ENCODE peak calls at places on chromosome 7, in six cellular contexts. N is SK-N-SH, J is H1, S is HepG2, L is GM12878, V is K562. H is an unnamed sample.

GRCh38 chr7:104207348-104207730 is 474 bp downstream of the ORC5 start:
- DNase-seq in S (peak), J (no peak), L (no peak), N (peak), V (peak), H (peak)

GRCh38 chr7:135238112-135238744 is 4.6 kb downstream of the STRA8 start:
- DNase-seq in L (no peak), J (peak), N (peak), S (no peak), V (peak), H (no peak)

GRCh38 chr7:12194426-12194825 is 16.7 kb upstream of the TMEM106B start:
- DNase-seq in J (no peak), N (no peak), L (no peak), V (no peak), S (no peak), H (no peak)

GRCh38 chr7:82319674-82320118 is 123.9 kb downstream of the CACNA2D1 start:
- DNase-seq in J (no peak), L (no peak), S (no peak), V (no peak), N (peak), H (no peak)

GRCh38 chr7:147824671-147825070 is 765.9 kb upstream of the C7orf33 start:
- DNase-seq in L (no peak), J (no peak), S (no peak), N (no peak), V (no peak), H (no peak)

GRCh38 chr7:108455833-108456677 is at the start of gene NRCAM:
- DNase-seq in S (no peak), L (no peak), N (peak), V (peak), J (peak), H (peak)

GRCh38 chr7:51467384-51468017 is 150.9 kb upstream of the COBL start:
- DNase-seq in J (no peak), S (no peak), N (no peak), V (no peak), L (no peak), H (no peak)

GRCh38 chr7:1754345-1754908 is 84.3 kb downstream of the ELFN1 start:
- DNase-seq in V (no peak), N (no peak), L (no peak), S (no peak), J (no peak), H (no peak)

GRCh38 chr7:92586403-92586802 is 3.8 kb downstream of the FAM133B start:
- DNase-seq in V (no peak), S (peak), J (no peak), L (no peak), N (no peak), H (no peak)

GRCh38 chr7:138299046-138299445 is 161.0 kb upstream of the TRIM24 start:
- DNase-seq in V (no peak), N (no peak), J (no peak), S (no peak), L (no peak), H (no peak)

GRCh38 chr7:155885162-155886160 is 73.2 kb upstream of the SHH start:
- DNase-seq in N (no peak), L (no peak), S (no peak), J (no peak), V (no peak), H (no peak)

GRCh38 chr7:122887198-122887597 is 938 bp upstream of the CADPS2 start:
- DNase-seq in S (peak), J (no peak), L (no peak), V (peak), N (peak), H (peak)

GRCh38 chr7:37782166-37782565 is 66.2 kb upstream of the NME8 start:
- DNase-seq in V (no peak), J (no peak), L (no peak), S (no peak), N (no peak), H (no peak)

GRCh38 chr7:158596745-158597144 is 9.1 kb upstream of the PTPRN2 start:
- DNase-seq in S (no peak), L (no peak), V (no peak), N (no peak), J (no peak), H (no peak)

GRCh38 chr7:29878081-29878688 is 71.9 kb downstream of the WIPF3 start:
- DNase-seq in N (peak), L (no peak), V (peak), S (peak), J (no peak), H (no peak)

GRCh38 chr7:37977243-37977642 is 56.8 kb downstream of the EPDR1 start:
- DNase-seq in J (no peak), S (no peak), V (peak), L (no peak), N (no peak), H (no peak)

GRCh38 chr7:3559178-3559765 is 258.2 kb downstream of the SDK1 start:
- DNase-seq in N (no peak), J (no peak), S (no peak), V (no peak), L (no peak), H (no peak)

GRCh38 chr7:127794551-127794950 is 142.6 kb downstream of the SND1 start:
- DNase-seq in V (no peak), J (no peak), N (no peak), L (no peak), S (no peak), H (no peak)

GRCh38 chr7:157932498-157933218 is 595.9 kb downstream of the DNAJB6 start:
- DNase-seq in S (peak), J (no peak), N (no peak), L (no peak), V (no peak), H (no peak)

GRCh38 chr7:143284591-143285453 is at the start of gene TMEM139:
- DNase-seq in N (peak), S (peak), J (peak), V (peak), L (no peak), H (no peak)

GRCh38 chr7:40674316-40674715 is 539.5 kb downstream of the SUGCT start:
- DNase-seq in L (no peak), S (no peak), V (no peak), J (no peak), N (no peak), H (no peak)

GRCh38 chr7:69962856-69963149 is 364.5 kb downstream of the AUTS2 start:
- DNase-seq in V (no peak), J (no peak), N (no peak), S (no peak), L (peak), H (no peak)

GRCh38 chr7:98913612-98914011 is 35.3 kb downstream of the TRRAP start:
- DNase-seq in J (no peak), N (no peak), V (no peak), S (no peak), L (no peak), H (no peak)

GRCh38 chr7:35035511-35035921 is 1.8 kb downstream of the DPY19L1 start:
- DNase-seq in L (no peak), S (peak), N (no peak), J (no peak), V (peak), H (no peak)

GRCh38 chr7:521221-522070 is 1.8 kb upstream of the PDGFA start:
- DNase-seq in N (peak), V (peak), S (no peak), J (peak), L (no peak), H (peak)

GRCh38 chr7:4245135-4245865 is 436.8 kb upstream of the FOXK1 start:
- DNase-seq in L (no peak), N (no peak), V (no peak), S (no peak), J (no peak), H (no peak)

GRCh38 chr7:77199008-77199966 is at the start of gene FGL2:
- DNase-seq in N (no peak), V (no peak), S (no peak), L (no peak), J (peak), H (peak)
- TF ChIP-seq GABPA in N (no peak), V (no peak), S (no peak), L (no peak), J (no peak), H (no peak)

GRCh38 chr7:30914611-30915601 is 3.3 kb downstream of the AQP1 start:
- DNase-seq in N (peak), J (no peak), L (no peak), V (peak), S (no peak), H (no peak)

GRCh38 chr7:30916255-30916654 is 4.6 kb downstream of the AQP1 start:
- DNase-seq in N (no peak), V (no peak), S (no peak), J (no peak), L (no peak), H (no peak)

GRCh38 chr7:30917216-30917893 is 5.7 kb downstream of the AQP1 start:
- DNase-seq in J (no peak), S (no peak), N (no peak), V (no peak), L (no peak), H (no peak)

GRCh38 chr7:30915751-30916150 is 4.1 kb downstream of the AQP1 start:
- DNase-seq in J (no peak), L (no peak), S (no peak), N (no peak), V (no peak), H (no peak)

DNA sequence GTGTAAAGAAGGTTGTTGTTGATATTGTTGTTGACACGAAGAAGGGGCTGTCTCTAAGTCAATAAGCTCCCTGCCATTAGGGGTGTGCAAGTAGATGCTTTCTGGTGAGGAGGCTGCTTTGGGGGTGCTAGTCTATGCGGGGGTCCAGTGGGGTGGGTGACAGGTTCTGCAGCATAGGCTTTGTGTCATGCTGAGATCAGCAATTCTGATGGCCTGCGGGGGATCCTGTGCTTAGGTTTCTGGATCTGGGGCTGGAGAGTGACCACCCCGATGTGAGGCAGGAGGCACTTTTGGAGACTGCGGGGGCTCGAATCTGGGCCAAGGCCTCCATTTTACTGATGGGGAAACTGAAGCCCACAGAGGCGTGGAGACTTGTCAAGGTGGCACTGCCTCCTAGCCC is 5.1 kb downstream of the AQP1 start:
- DNase-seq in J (no peak), N (no peak), S (no peak), V (no peak), L (no peak), H (no peak)
- H3K4me3 ChIP-seq in J (no peak), N (no peak), S (no peak), V (no peak), L (no peak), H (no peak)

GRCh38 chr7:140631602-140632001 is 9.0 kb downstream of the DENND2A start:
- DNase-seq in J (no peak), S (no peak), V (no peak), N (no peak), L (no peak), H (no peak)
- H3K27ac ChIP-seq in J (no peak), S (no peak), V (no peak), N (no peak), L (no peak), H (no peak)

GRCh38 chr7:130290745-130291144 is 2.2 kb upstream of the CPA4 start:
- DNase-seq in V (peak), N (no peak), L (no peak), S (no peak), J (no peak), H (no peak)

GRCh38 chr7:130286881-130287280 is 6.1 kb upstream of the CPA4 start:
- DNase-seq in V (no peak), S (no peak), L (no peak), N (no peak), J (no peak), H (no peak)

GRCh38 chr7:130289478-130289877 is 3.5 kb upstream of the CPA4 start:
- DNase-seq in V (no peak), S (no peak), L (no peak), J (no peak), N (no peak), H (no peak)

GRCh38 chr7:130288168-130288567 is 4.8 kb upstream of the CPA4 start:
- DNase-seq in S (no peak), N (no peak), J (no peak), V (no peak), L (no peak), H (no peak)

DNA sequence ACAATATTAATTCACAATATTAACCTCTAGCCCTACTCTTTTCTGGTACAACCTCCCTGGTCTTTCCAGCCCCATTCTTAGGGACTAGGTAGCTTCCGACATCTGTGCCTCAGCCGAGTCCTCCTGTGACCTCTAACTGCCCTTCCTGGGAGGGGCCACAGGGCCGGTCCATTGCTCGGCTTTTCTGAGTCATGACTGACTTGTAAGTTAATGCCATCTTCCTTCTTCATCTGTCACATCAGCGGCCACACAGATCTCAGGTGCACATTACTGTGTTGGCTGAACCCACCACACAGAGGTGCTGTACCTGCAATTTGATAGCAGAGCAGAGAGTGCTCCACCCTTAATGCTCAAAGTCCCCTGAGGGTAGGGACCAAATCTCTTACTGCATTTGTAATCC is 4.1 kb upstream of the CPA4 start:
- DNase-seq in V (peak), S (peak), N (no peak), J (no peak), L (no peak), H (no peak)
- TF ChIP-seq GABPA in V (no peak), S (no peak), N (no peak), J (no peak), L (no peak), H (no peak)

GRCh38 chr7:45975367-45975766 is 54.3 kb upstream of the IGFBP3 start:
- DNase-seq in N (no peak), J (no peak), S (no peak), V (no peak), L (no peak), H (no peak)

GRCh38 chr7:45974540-45975360 is 53.7 kb upstream of the IGFBP3 start:
- DNase-seq in J (no peak), L (no peak), N (no peak), S (peak), V (no peak), H (no peak)

GRCh38 chr7:45976485-45976856 is 55.4 kb upstream of the IGFBP3 start:
- DNase-seq in S (no peak), N (no peak), L (no peak), J (no peak), V (no peak), H (no peak)

GRCh38 chr7:45977256-45977655 is 56.2 kb upstream of the IGFBP3 start:
- DNase-seq in N (no peak), S (no peak), V (no peak), J (no peak), L (no peak), H (no peak)

GRCh38 chr7:45975847-45976484 is 54.9 kb upstream of the IGFBP3 start:
- DNase-seq in L (no peak), S (no peak), N (no peak), J (no peak), V (no peak), H (no peak)
- H3K4me3 ChIP-seq in L (no peak), S (no peak), N (no peak), J (no peak), V (no peak), H (no peak)

DNA sequence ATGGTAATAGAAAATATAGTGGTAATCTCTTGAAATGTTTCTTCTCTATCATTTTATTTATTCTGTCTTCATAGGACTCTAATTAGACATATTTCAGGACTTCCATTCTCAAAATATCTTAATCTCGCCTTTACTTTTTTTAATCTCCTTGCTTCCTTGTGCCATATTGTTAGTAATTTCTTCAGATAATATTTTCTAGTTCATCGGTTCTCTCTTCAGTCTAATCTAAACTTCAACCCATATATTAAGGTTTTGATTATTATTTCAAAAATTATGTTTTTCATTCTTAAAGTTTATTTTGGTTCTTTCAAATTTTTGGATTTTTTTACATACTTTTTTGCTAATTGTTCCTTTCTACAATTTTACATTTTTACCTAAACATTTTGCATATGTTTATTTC is 237.9 kb upstream of the DGKB start:
- DNase-seq in J (no peak), S (no peak), V (no peak), N (no peak), L (no peak), H (no peak)
- H3K27ac ChIP-seq in J (no peak), S (no peak), V (no peak), N (no peak), L (no peak), H (no peak)

DNA sequence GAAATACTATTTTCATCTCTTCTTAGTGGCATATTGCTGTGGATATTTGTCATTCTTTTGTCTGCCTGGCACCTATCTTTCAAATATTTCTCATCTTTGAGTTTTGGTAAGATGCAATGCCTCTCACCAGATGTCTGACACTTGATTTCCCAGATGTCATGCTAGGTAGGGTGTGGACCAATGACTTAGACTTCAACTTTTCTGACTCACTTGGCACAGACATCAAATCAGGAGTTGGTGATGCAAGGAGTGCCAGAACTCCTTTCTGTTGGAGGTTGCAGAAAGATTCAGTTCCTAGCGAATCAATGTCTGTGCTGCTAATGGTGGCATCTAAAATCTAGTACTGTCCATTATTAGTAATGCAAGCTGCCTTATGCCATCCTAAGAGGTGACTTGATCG is 216.9 kb upstream of the FERD3L start:
- DNase-seq in V (no peak), L (no peak), J (no peak), N (no peak), S (no peak), H (no peak)
- TF ChIP-seq GABPA in V (no peak), L (no peak), J (no peak), N (no peak), S (no peak), H (no peak)